ENCODE peak calls at places on chromosomes 6 and 20, in six cellular contexts. J is mucosa of gallbladder; Y is cardiac fibroblast; B is GM12865; H is activated naive CD8-positive, alpha-beta T cell treated with anti-CD3 and anti-CD28 coated beads for 36 hours; T is stimulated activated naive CD4-positive, alpha-beta T cell treated with Interleukin-2 at 50 U/mL for 16 hours. I is an unnamed sample.

GRCh38 chr6:30060634-30060981 is 457 bp upstream of the POLR1H start:
- DNase-seq in Y (peak), B (peak), T (no peak), H (peak), J (no peak), I (no peak)

GRCh38 chr20:63957690-63958441 is 1.6 kb upstream of the UCKL1 start:
- DNase-seq in T (peak), Y (peak), H (peak), J (no peak), B (peak), I (no peak)

GRCh38 chr6:169075211-169075621 is 178.4 kb downstream of the THBS2 start:
- DNase-seq in Y (peak), J (peak), T (no peak), H (no peak), B (no peak), I (no peak)

GRCh38 chr6:144845181-144845580 is 560.0 kb downstream of the UTRN start:
- DNase-seq in H (no peak), B (no peak), Y (peak), J (no peak), T (no peak), I (no peak)

GRCh38 chr6:69954733-69955132 is 88.4 kb downstream of the COL19A1 start:
- DNase-seq in Y (no peak), B (no peak), H (no peak), T (no peak), J (no peak), I (no peak)

GRCh38 chr6:100665041-100665380 is 200.3 kb upstream of the SIM1 start:
- DNase-seq in Y (no peak), H (peak), J (no peak), B (peak), T (no peak), I (no peak)

GRCh38 chr6:76351275-76351674 is 278.8 kb upstream of the IMPG1 start:
- DNase-seq in T (no peak), Y (no peak), H (no peak), J (no peak), B (peak), I (no peak)

GRCh38 chr20:956330-956951 is 40.3 kb upstream of the ANGPT4 start:
- DNase-seq in T (peak), B (peak), H (peak), J (peak), Y (peak), I (peak)

GRCh38 chr20:39812116-39812515 is 850.0 kb downstream of the DHX35 start:
- DNase-seq in B (no peak), J (no peak), Y (no peak), H (no peak), T (no peak), I (no peak)

GRCh38 chr20:62765432-62766070 is 30.7 kb upstream of the MRGBP start:
- DNase-seq in B (no peak), T (no peak), J (no peak), Y (no peak), H (no peak), I (no peak)

GRCh38 chr6:154706389-154706788 is 26.8 kb upstream of the SCAF8 start:
- DNase-seq in H (no peak), T (no peak), J (no peak), Y (no peak), B (no peak), I (no peak)

GRCh38 chr20:46787986-46788762 is 78.7 kb downstream of the SLC2A10 start:
- DNase-seq in B (no peak), J (no peak), T (no peak), H (no peak), Y (no peak), I (no peak)

GRCh38 chr6:44431118-44431725 is 43.7 kb downstream of the CDC5L start:
- DNase-seq in H (peak), Y (peak), B (peak), T (no peak), J (peak), I (peak)

GRCh38 chr6:27839303-27840081 is 72.7 kb downstream of the OR2B2 start:
- DNase-seq in Y (peak), B (peak), H (peak), J (peak), T (no peak), I (no peak)

GRCh38 chr6:150646228-150646627 is 46.5 kb downstream of the PLEKHG1 start:
- DNase-seq in Y (no peak), B (no peak), H (no peak), J (no peak), T (no peak), I (no peak)

GRCh38 chr6:5459346-5459745 is 198.0 kb downstream of the FARS2 start:
- DNase-seq in B (no peak), T (no peak), H (no peak), Y (no peak), J (no peak), I (no peak)

GRCh38 chr20:38139156-38139912 is 25.7 kb downstream of the TGM2 start:
- DNase-seq in J (no peak), B (no peak), Y (no peak), T (no peak), H (no peak), I (no peak)

GRCh38 chr20:41249371-41249770 is 68.2 kb downstream of the ZHX3 start:
- DNase-seq in T (no peak), H (no peak), Y (peak), B (peak), J (peak), I (no peak)

GRCh38 chr20:54257090-54257816 is 49.4 kb downstream of the PFDN4 start:
- DNase-seq in H (no peak), T (no peak), B (no peak), Y (peak), J (no peak), I (no peak)

GRCh38 chr20:16574656-16575355 is 1.6 kb upstream of the KIF16B start:
- DNase-seq in H (peak), J (peak), B (peak), Y (peak), T (peak), I (peak)

GRCh38 chr6:45901777-45902650 is 113.6 kb downstream of the CLIC5 start:
- DNase-seq in Y (no peak), J (no peak), H (no peak), T (no peak), B (no peak), I (no peak)

GRCh38 chr20:24795444-24795843 is 153.6 kb upstream of the CST7 start:
- DNase-seq in T (no peak), Y (no peak), H (no peak), B (no peak), J (no peak), I (no peak)

GRCh38 chr6:2225422-2226392 is 19.7 kb downstream of the GMDS start:
- DNase-seq in B (no peak), J (peak), T (no peak), Y (peak), H (no peak), I (no peak)

I was measured in T follicular helper cell.